ENCODE peak calls at places on chromosomes 3 and 15, in eight cellular contexts. F is gastrocnemius medialis; H is naive thymus-derived CD4-positive, alpha-beta T cell; J is tibial nerve; I is CD8-positive, alpha-beta T cell; O is psoas muscle; B is hepatocyte; E is heart right ventricle. P is an unnamed sample.

GRCh38 chr3:95134693-95135375 is 1072.0 kb downstream of the NSUN3 start:
- DNase-seq in F (peak; percentile 10), H (no peak), J (no peak), I (no peak), O (no peak), B (no peak), E (no peak), P (no peak)

GRCh38 chr3:142274908-142275307 is 49.5 kb upstream of the GK5 start:
- DNase-seq in F (no peak), H (no peak), J (no peak), I (no peak), O (no peak), B (no peak), E (no peak), P (no peak)

GRCh38 chr3:126542340-126543241 is 16.1 kb downstream of the C3orf22 start:
- DNase-seq in F (peak; percentile 7), H (no peak), J (no peak), I (no peak), O (no peak), B (no peak), E (no peak), P (peak; percentile 70)

GRCh38 chr3:127358641-127359040 is 70.8 kb upstream of the PRR20G start:
- DNase-seq in F (no peak), H (no peak), J (no peak), I (no peak), O (no peak), B (no peak), E (no peak), P (no peak)

GRCh38 chr3:128033102-128033501 is 19.1 kb upstream of the SEC61A1 start:
- DNase-seq in F (no peak), H (no peak), J (no peak), I (no peak), O (no peak), B (no peak), E (no peak), P (no peak)

GRCh38 chr15:87623832-87624231 is 632.7 kb downstream of the NTRK3 start:
- DNase-seq in F (no peak), H (no peak), J (no peak), I (no peak), O (no peak), B (no peak), E (no peak), P (no peak)

GRCh38 chr3:132549890-132550578 is 47.0 kb upstream of the ACKR4 start:
- DNase-seq in F (no peak), H (no peak), J (no peak), I (no peak), O (no peak), B (no peak), E (no peak), P (peak; percentile 46)

GRCh38 chr3:17040322-17040721 is 155.6 kb downstream of the PLCL2 start:
- DNase-seq in F (no peak), H (no peak), J (no peak), I (no peak), O (no peak), B (no peak), E (no peak), P (no peak)

GRCh38 chr3:32421991-32422859 is 30.6 kb downstream of the CMTM7 start:
- DNase-seq in F (peak; percentile 77), H (no peak), J (peak; percentile 80), I (no peak), O (peak; percentile 82), B (no peak), E (peak; percentile 89), P (peak; percentile 67)

GRCh38 chr3:45551214-45552010 is 43.1 kb upstream of the LIMD1 start:
- DNase-seq in F (peak; percentile 88), H (no peak), J (peak; percentile 56), I (no peak), O (peak; percentile 88), B (peak; percentile 72), E (peak; percentile 70), P (peak; percentile 97)

GRCh38 chr3:71063768-71064287 is 519.7 kb downstream of the FOXP1 start:
- DNase-seq in F (peak; percentile 16), H (no peak), J (no peak), I (no peak), O (no peak), B (peak; percentile 35), E (peak; percentile 30), P (peak; percentile 92)

GRCh38 chr3:18806633-18807032 is 341.7 kb upstream of the KCNH8 start:
- DNase-seq in F (no peak), H (no peak), J (no peak), I (no peak), O (no peak), B (no peak), E (no peak), P (no peak)

GRCh38 chr3:49460188-49460885 is 9.7 kb upstream of the DAG1 start:
- DNase-seq in F (no peak), H (no peak), J (no peak), I (no peak), O (no peak), B (no peak), E (no peak), P (peak; percentile 51)

GRCh38 chr3:56985460-56986327 is 74.8 kb upstream of the SPATA12 start:
- DNase-seq in F (no peak), H (no peak), J (no peak), I (no peak), O (no peak), B (no peak), E (no peak), P (no peak)

GRCh38 chr3:82132210-82133069 is 371.0 kb upstream of the GBE1 start:
- DNase-seq in F (no peak), H (no peak), J (no peak), I (no peak), O (no peak), B (no peak), E (no peak), P (no peak)

GRCh38 chr15:50134524-50135024 is 15.5 kb upstream of the ATP8B4 start:
- DNase-seq in F (no peak), H (no peak), J (no peak), I (no peak), O (no peak), B (no peak), E (no peak), P (peak; percentile 44)

GRCh38 chr3:66302288-66302687 is 81.5 kb downstream of the SLC25A26 start:
- DNase-seq in F (no peak), H (peak; percentile 78), J (no peak), I (no peak), O (no peak), B (no peak), E (no peak), P (peak; percentile 43)

GRCh38 chr3:133935843-133936825 is 40.5 kb upstream of the RAB6B start:
- DNase-seq in F (no peak), H (no peak), J (no peak), I (no peak), O (no peak), B (no peak), E (no peak), P (peak; percentile 66)

GRCh38 chr3:49296781-49297420 is 19.9 kb upstream of the C3orf62 start:
- DNase-seq in F (peak; percentile 80), H (no peak), J (peak; percentile 62), I (no peak), O (peak; percentile 24), B (no peak), E (peak; percentile 35), P (peak; percentile 72)

GRCh38 chr15:44137750-44138149 is 57.3 kb downstream of the FRMD5 start:
- DNase-seq in F (no peak), H (no peak), J (no peak), I (no peak), O (no peak), B (no peak), E (no peak), P (no peak)

GRCh38 chr3:198032445-198032936 is 72.5 kb downstream of the LMLN start:
- DNase-seq in F (no peak), H (no peak), J (no peak), I (no peak), O (no peak), B (no peak), E (no peak), P (no peak)

GRCh38 chr15:81575436-81576123 is 201.6 kb upstream of the TMC3 start:
- DNase-seq in F (no peak), H (no peak), J (no peak), I (no peak), O (no peak), B (peak; percentile 11), E (no peak), P (no peak)

GRCh38 chr3:99659032-99659431 is 20.6 kb downstream of the COL8A1 start:
- DNase-seq in F (peak; percentile 74), H (no peak), J (no peak), I (no peak), O (peak; percentile 56), B (peak; percentile 16), E (no peak), P (peak; percentile 91)

GRCh38 chr15:69105451-69105985 is 54.9 kb upstream of the GLCE start:
- DNase-seq in F (no peak), H (no peak), J (no peak), I (no peak), O (no peak), B (no peak), E (no peak), P (no peak)
- H3K27me3 ChIP-seq in F (no peaks in the 10 kb centered on the region), H (no peaks in the 10 kb centered on the region), J (no peaks in the 10 kb centered on the region), I (no peaks in the 10 kb centered on the region), O (no peaks in the 10 kb centered on the region), B (no peaks in the 10 kb centered on the region), E (no peaks in the 10 kb centered on the region), P (peaks cover 68% of the 10 kb centered on the region)

GRCh38 chr3:10978956-10979355 is 13.6 kb upstream of the SLC6A1 start:
- DNase-seq in F (no peak), H (no peak), J (no peak), I (no peak), O (no peak), B (no peak), E (no peak), P (no peak)
- H3K27me3 ChIP-seq in F (no peaks in the 10 kb centered on the region), H (no peaks in the 10 kb centered on the region), J (no peaks in the 10 kb centered on the region), I (no peaks in the 10 kb centered on the region), O (no peaks in the 10 kb centered on the region), B (peaks cover 14% of the 10 kb centered on the region), E (peaks cover 4% of the 10 kb centered on the region), P (peaks cover 11% of the 10 kb centered on the region)

DNA sequence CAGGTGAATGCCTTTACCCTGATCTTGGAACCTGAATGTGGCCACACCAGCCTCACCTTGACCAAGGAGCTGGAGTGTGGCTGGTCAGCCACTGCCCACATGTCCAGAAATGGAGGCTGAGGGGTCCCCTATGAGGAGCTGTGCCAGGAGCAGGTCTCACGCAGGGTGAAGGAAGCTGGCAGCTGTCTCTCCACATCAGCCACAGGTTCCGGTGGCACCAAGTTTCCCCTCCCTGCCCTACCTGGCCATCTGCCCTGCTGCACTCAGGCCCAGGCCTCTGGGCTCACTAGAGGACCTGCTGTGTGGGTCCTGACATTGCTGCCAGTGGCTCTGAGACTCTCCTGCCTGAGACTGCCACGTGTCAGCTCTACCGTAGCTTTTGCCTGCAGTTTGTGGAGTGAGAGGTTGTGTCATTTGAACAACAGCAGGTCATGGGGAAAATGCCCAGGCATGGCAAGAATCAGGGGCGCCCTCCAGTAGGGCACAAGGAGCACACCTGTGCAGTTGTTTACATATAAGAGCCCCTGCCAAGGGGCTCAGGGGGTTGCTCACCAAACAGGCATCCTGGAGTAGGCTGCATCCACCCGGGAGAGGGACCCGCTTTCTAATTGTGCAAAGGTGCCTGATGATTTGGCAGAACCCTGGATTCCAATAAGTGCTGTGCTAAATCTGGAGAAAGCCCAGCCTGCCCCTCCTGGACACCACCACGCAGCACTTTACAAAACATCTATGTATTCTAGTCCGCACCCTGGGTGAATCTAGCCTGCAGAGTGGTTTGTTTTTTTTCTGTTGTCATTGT is 258.5 kb upstream of the TLE3 start:
- DNase-seq in F (no peak), H (no peak), J (peak; percentile 3), I (no peak), O (no peak), B (no peak), E (no peak), P (no peak)
- H3K27me3 ChIP-seq in F (no peaks in the 10 kb centered on the region), H (no peaks in the 10 kb centered on the region), J (no peaks in the 10 kb centered on the region), I (no peaks in the 10 kb centered on the region), O (peaks cover 2% of the 10 kb centered on the region), B (no peaks in the 10 kb centered on the region), E (peaks cover 24% of the 10 kb centered on the region), P (peaks cover 47% of the 10 kb centered on the region)

GRCh38 chr3:140011086-140011485 is 76.1 kb downstream of the CLSTN2 start:
- DNase-seq in F (no peak), H (no peak), J (no peak), I (no peak), O (no peak), B (no peak), E (no peak), P (no peak)
- H3K27me3 ChIP-seq in F (no peaks in the 10 kb centered on the region), H (no peaks in the 10 kb centered on the region), J (no peaks in the 10 kb centered on the region), I (no peaks in the 10 kb centered on the region), O (no peaks in the 10 kb centered on the region), B (no peaks in the 10 kb centered on the region), E (no peaks in the 10 kb centered on the region), P (no peaks in the 10 kb centered on the region)